ENCODE peak calls at places on chromosomes 5 and 9, in six cellular contexts. E, Y, G, C, U and X are unnamed samples.

GRCh38 chr5:60520451-60521210 is 179.3 kb downstream of the DEPDC1B start:
- DNase-seq in C (no peak), U (no peak), E (no peak), G (no peak), Y (no peak), X (no peak)

GRCh38 chr9:132970306-132971062 is 8.0 kb upstream of the GFI1B start:
- DNase-seq in U (no peak), G (no peak), Y (no peak), E (no peak), C (no peak), X (no peak)

GRCh38 chr9:133945314-133945975 is 46.7 kb downstream of the VAV2 start:
- DNase-seq in G (no peak), Y (peak; percentile 78), U (no peak), C (peak; percentile 89), E (no peak), X (peak; percentile 90)

GRCh38 chr9:112493738-112494137 is 7.1 kb downstream of the KIAA1958 start:
- DNase-seq in G (no peak), E (no peak), C (no peak), U (no peak), Y (no peak), X (no peak)

GRCh38 chr9:128203842-128204551 is 818 bp downstream of the DNM1 start:
- DNase-seq in U (no peak), C (no peak), E (peak; percentile 81), G (peak; percentile 89), Y (no peak), X (no peak)

GRCh38 chr9:79857188-79857587 is 285.4 kb downstream of the TLE4 start:
- DNase-seq in Y (no peak), U (no peak), E (no peak), G (no peak), C (no peak), X (no peak)

GRCh38 chr9:89360465-89360864 is 42.2 kb downstream of the SECISBP2 start:
- DNase-seq in U (no peak), G (no peak), E (no peak), C (no peak), Y (no peak), X (no peak)

GRCh38 chr5:93845376-93845775 is 104.0 kb upstream of the POU5F2 start:
- DNase-seq in E (no peak), U (no peak), C (no peak), G (no peak), Y (no peak), X (no peak)

GRCh38 chr9:120366646-120367019 is 213.3 kb downstream of the CDK5RAP2 start:
- DNase-seq in C (no peak), U (peak; percentile 88), E (no peak), Y (no peak), G (no peak), X (no peak)

GRCh38 chr5:115170128-115170923 is 618 bp upstream of the TRIM36 start:
- DNase-seq in E (peak; percentile 85), C (no peak), G (no peak), Y (no peak), U (no peak), X (no peak)

GRCh38 chr9:109497193-109498165 is 628 bp downstream of the PTPN3 start:
- DNase-seq in G (no peak), C (no peak), E (no peak), U (no peak), Y (no peak), X (no peak)

GRCh38 chr5:179238628-179238970 is 106.7 kb downstream of the ADAMTS2 start:
- DNase-seq in E (no peak), U (no peak), Y (no peak), G (no peak), C (no peak), X (no peak)

GRCh38 chr5:1437876-1438559 is 7.2 kb downstream of the SLC6A3 start:
- DNase-seq in G (no peak), C (no peak), E (no peak), Y (no peak), U (no peak), X (no peak)

GRCh38 chr9:107034831-107035230 is 171.9 kb downstream of the ZNF462 start:
- DNase-seq in U (no peak), Y (no peak), C (peak; percentile 53), G (no peak), E (no peak), X (no peak)

GRCh38 chr9:1267141-1267570 is 217.0 kb downstream of the DMRT2 start:
- DNase-seq in Y (no peak), G (no peak), C (peak; percentile 55), E (no peak), U (no peak), X (no peak)

GRCh38 chr9:120480707-120481106 is 99.3 kb downstream of the CDK5RAP2 start:
- DNase-seq in E (no peak), G (no peak), C (no peak), Y (no peak), U (no peak), X (no peak)

GRCh38 chr5:103450333-103451061 is 112.1 kb downstream of the NUDT12 start:
- DNase-seq in Y (no peak), E (no peak), C (no peak), G (no peak), U (no peak), X (no peak)

GRCh38 chr9:26744362-26744965 is 148.1 kb downstream of the CAAP1 start:
- DNase-seq in C (no peak), Y (no peak), E (no peak), G (no peak), U (peak; percentile 14), X (no peak)

GRCh38 chr9:77752566-77752965 is 104.4 kb upstream of the GNA14 start:
- DNase-seq in U (no peak), C (no peak), E (no peak), Y (no peak), G (no peak), X (no peak)

GRCh38 chr5:66647146-66647856 is 51.1 kb downstream of the MAST4 start:
- DNase-seq in E (no peak), C (no peak), U (no peak), G (no peak), Y (no peak), X (no peak)

GRCh38 chr5:80816590-80816989 is 143.6 kb upstream of the RASGRF2 start:
- DNase-seq in U (no peak), G (no peak), Y (no peak), E (no peak), C (no peak), X (no peak)

GRCh38 chr5:59763545-59763944 is 130.0 kb downstream of the PDE4D start:
- DNase-seq in U (no peak), E (no peak), G (no peak), C (no peak), Y (no peak), X (no peak)

GRCh38 chr5:161312882-161313281 is 233.6 kb downstream of the GABRB2 start:
- DNase-seq in E (no peak), U (no peak), Y (no peak), C (no peak), G (no peak), X (no peak)

GRCh38 chr5:132076983-132077382 is 3.4 kb downstream of the CSF2 start:
- DNase-seq in G (no peak), C (no peak), Y (no peak), E (no peak), U (no peak), X (no peak)
- TF ChIP-seq POLR2A in G (no peak), C (no peak), Y (no peak), E (no peak), U (no peak), X (no peak)

DNA sequence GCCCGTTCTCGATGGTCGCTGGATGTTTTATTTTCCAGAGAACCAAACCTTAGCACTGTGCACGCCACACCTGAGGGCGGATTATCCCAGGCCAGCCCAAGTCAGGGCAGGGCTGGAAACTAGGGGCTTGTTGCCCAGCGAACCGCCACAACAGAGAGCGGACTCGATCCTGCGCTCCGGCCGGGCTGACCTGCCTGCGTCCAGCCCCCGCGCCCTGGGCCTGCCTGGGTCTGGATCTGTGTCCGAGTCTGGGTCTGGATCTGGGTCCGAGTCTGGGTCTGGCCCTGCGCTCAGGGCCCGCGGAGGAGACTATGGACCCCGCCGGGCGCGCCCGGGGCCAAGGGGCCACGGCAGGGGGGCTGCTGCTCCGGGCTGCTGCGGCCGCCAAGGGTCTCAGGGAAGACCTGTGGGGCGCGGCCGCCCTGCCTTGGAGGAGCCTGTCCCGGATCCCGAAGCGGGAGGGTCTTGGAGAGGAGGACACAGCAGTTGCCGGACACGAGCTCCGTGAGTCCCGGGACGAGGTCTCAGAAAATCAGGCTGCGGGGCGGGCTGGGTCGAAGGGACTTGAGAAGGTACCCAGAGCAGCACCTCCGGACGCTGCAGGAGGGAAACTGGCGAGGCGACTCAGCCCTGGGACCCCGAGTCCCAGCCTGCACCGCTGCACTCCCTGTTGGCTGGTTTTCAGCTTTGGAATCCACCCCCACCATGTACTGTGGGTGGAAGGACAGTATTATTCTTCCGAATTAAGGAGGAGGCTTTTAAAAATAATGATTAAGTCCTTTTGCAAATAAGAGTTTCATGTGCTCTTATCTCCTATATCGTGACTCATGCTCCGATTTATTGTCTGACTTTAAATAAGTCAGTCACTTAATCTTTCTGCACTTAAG is at the start of gene ANKDD1B:
- DNase-seq in E (peak; percentile 82), C (no peak), G (no peak), U (no peak), Y (peak; percentile 31), X (peak; percentile 7)
- TF ChIP-seq TAF1 in E (peak; percentile 28), C (no peak), G (no peak), U (peak; percentile 50), Y (no peak), X (no peak)

GRCh38 chr9:125141751-125142150 is 1.6 kb downstream of the SCAI start:
- DNase-seq in E (no peak), U (no peak), Y (no peak), G (no peak), C (no peak), X (no peak)

GRCh38 chr9:125145425-125145824 is 2.1 kb upstream of the SCAI start:
- DNase-seq in C (no peak), G (no peak), U (no peak), E (peak; percentile 27), Y (no peak), X (no peak)

GRCh38 chr9:125141251-125141650 is 2.1 kb downstream of the SCAI start:
- DNase-seq in E (no peak), Y (no peak), C (no peak), U (no peak), G (no peak), X (no peak)

GRCh38 chr9:125142560-125143376 is 560 bp downstream of the SCAI start:
- DNase-seq in G (no peak), C (no peak), Y (no peak), U (no peak), E (peak; percentile 71), X (no peak)

DNA sequence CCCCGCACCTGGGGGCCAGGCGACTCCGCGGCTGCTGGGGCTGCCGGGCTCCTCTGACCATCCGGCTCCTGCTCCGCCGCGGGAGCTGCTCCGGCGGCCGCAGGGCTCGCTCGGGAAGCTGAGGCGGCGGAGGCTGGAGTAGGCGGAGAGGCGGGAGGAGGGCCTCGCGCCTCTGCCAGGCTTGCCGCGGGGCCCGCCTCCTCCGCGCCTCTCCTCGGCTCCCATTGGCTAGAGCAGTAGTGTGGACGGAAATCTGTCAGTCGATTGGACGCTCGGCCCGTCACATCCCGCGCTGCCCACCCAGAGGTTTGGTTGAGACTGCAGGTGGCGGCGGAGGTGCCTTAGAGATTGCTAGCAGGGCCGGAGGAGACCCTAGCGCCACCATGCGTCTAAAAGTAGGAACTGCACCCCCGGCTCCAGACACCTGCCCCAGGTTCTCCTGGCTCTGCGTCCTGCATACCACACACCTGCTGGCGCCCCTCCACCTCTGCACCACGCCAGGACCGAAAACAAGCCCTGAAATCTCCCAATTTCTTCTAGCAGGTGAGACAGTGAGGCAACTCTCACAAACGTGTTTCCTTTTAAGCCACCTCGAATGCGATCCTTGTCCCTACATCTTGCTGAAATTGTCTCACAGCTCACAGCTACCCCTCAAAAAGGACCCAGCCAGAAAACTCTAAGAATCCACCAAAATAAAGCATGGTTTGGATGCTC is at the start of gene SCAI:
- DNase-seq in E (peak; percentile 99), U (peak; percentile 97), C (peak; percentile 95), G (peak; percentile 99), Y (peak; percentile 95), X (peak; percentile 96)
- TF ChIP-seq POLR2A in E (no peak), U (peak; percentile 66), C (peak; percentile 75), G (no peak), Y (peak; percentile 52), X (no peak)

GRCh38 chr9:69674741-69675438 is 2.7 kb upstream of the APBA1 start:
- DNase-seq in U (no peak), G (no peak), C (no peak), E (no peak), Y (no peak), X (no peak)
- TF ChIP-seq TAF1 in U (no peak), G (no peak), C (no peak), E (no peak), Y (no peak), X (no peak)